ENCODE peak calls at places on chromosomes 12 and 14, in ten cellular contexts. F is prostate gland, V is nephron progenitor cell, D is spleen, T is mesothelial cell of epicardium, A is neural crest cell, O is A549, G is HFF-Myc, P is left ventricle myocardium inferior, M is suprapubic skin. I is an unnamed sample.

GRCh38 chr12:109105176-109105575 is 7.8 kb downstream of the UNG start:
- DNase-seq in T (no peak), O (no peak), V (no peak), F (no peak), M (no peak), A (no peak), G (no peak), P (no peak), D (no peak), I (no peak)

GRCh38 chr12:120366884-120367251 is 2.1 kb downstream of the MSI1 start:
- DNase-seq in V (no peak), G (no peak), P (no peak), M (no peak), F (no peak), O (no peak), D (no peak), T (no peak), A (no peak), I (no peak)

GRCh38 chr12:1776139-1776975 is 44.0 kb upstream of the LRTM2 start:
- DNase-seq in M (no peak), O (peak), D (no peak), G (peak), T (no peak), A (no peak), V (no peak), P (no peak), F (no peak), I (peak)

GRCh38 chr12:76374395-76375020 is 26.3 kb upstream of the BBS10 start:
- DNase-seq in G (no peak), A (no peak), T (no peak), O (no peak), V (no peak), M (no peak), F (no peak), P (no peak), D (no peak), I (peak)

GRCh38 chr12:77339610-77340009 is 274.2 kb upstream of the E2F7 start:
- DNase-seq in G (no peak), A (no peak), D (no peak), O (no peak), T (no peak), M (no peak), V (no peak), F (no peak), P (no peak), I (no peak)

GRCh38 chr14:28635387-28635786 is 131.2 kb upstream of the FOXG1 start:
- DNase-seq in F (no peak), O (no peak), P (no peak), D (no peak), T (no peak), G (peak), V (peak), A (peak), M (no peak), I (peak)

GRCh38 chr12:96431067-96431466 is 30.8 kb upstream of the CDK17 start:
- DNase-seq in O (no peak), A (no peak), G (no peak), F (no peak), T (no peak), P (no peak), D (no peak), M (no peak), V (no peak), I (no peak)

GRCh38 chr14:63290741-63291286 is 27.9 kb downstream of the GPHB5 start:
- DNase-seq in D (no peak), F (no peak), M (no peak), G (no peak), P (no peak), T (no peak), A (no peak), V (no peak), O (no peak), I (no peak)

GRCh38 chr12:111436266-111436665 is 30.5 kb downstream of the SH2B3 start:
- DNase-seq in F (no peak), G (no peak), D (no peak), T (no peak), V (no peak), O (no peak), A (no peak), M (no peak), P (no peak), I (no peak)

GRCh38 chr14:32608880-32609279 is 279.8 kb downstream of the AKAP6 start:
- DNase-seq in G (no peak), A (no peak), D (no peak), V (no peak), F (no peak), M (no peak), P (no peak), T (no peak), O (no peak), I (no peak)

GRCh38 chr14:51093371-51094281 is 1.3 kb downstream of the TRIM9 start:
- DNase-seq in M (no peak), G (no peak), T (no peak), P (peak), O (peak), D (peak), V (peak), A (peak), F (no peak), I (no peak)

GRCh38 chr14:68848253-68848652 is 55.4 kb upstream of the ZFP36L1 start:
- DNase-seq in T (no peak), F (no peak), V (no peak), O (no peak), P (no peak), D (no peak), A (no peak), G (no peak), M (no peak), I (no peak)

GRCh38 chr14:56659964-56660551 is 80.5 kb downstream of the TMEM260 start:
- DNase-seq in G (peak), V (no peak), P (no peak), T (no peak), F (no peak), O (peak), A (no peak), M (no peak), D (no peak), I (peak)

GRCh38 chr14:87160964-87161363 is 832.0 kb downstream of the GALC start:
- DNase-seq in O (no peak), T (no peak), A (no peak), P (no peak), V (no peak), D (no peak), F (no peak), G (no peak), M (no peak), I (no peak)

GRCh38 chr12:4031703-4032291 is 158.6 kb upstream of the PARP11 start:
- DNase-seq in O (peak), P (peak), D (peak), F (peak), V (no peak), M (no peak), A (no peak), G (no peak), T (no peak), I (no peak)

GRCh38 chr14:89533761-89534160 is 116.7 kb upstream of the FOXN3 start:
- DNase-seq in T (no peak), V (no peak), P (no peak), D (no peak), A (no peak), O (no peak), M (no peak), G (no peak), F (no peak), I (no peak)

GRCh38 chr14:89534896-89535615 is 118.0 kb upstream of the FOXN3 start:
- DNase-seq in P (no peak), F (no peak), O (no peak), T (no peak), A (no peak), G (no peak), V (no peak), D (no peak), M (no peak), I (peak)

GRCh38 chr14:89540830-89541470 is 123.9 kb upstream of the FOXN3 start:
- DNase-seq in O (no peak), V (no peak), P (no peak), A (no peak), G (peak), D (no peak), M (no peak), F (no peak), T (no peak), I (peak)

GRCh38 chr14:89540009-89540829 is 123.2 kb upstream of the FOXN3 start:
- DNase-seq in A (no peak), G (no peak), P (no peak), D (no peak), O (no peak), F (no peak), T (no peak), V (no peak), M (no peak), I (no peak)

DNA sequence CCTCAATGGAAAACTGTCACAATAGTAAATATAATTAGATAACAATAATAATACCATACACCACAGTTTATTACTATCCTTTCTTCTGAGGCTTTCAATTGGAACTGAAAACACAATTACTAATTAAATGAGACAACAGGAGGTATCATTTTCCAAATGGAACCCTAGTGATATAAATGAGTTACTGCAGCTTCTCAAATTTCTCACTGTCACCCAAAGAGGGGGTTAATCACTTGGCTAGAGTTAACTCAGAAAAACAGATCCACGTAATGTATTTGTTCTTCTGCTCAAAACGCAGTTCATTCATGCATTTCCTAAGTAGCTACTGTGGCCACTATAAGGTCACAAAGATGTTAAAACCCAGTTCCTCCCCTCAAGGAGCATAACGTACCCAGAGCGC is 120.9 kb upstream of the FOXN3 start:
- DNase-seq in V (no peak), A (no peak), G (no peak), P (no peak), M (no peak), F (no peak), O (no peak), D (no peak), T (no peak), I (no peak)
- TF ChIP-seq CTCF in V (peak), A (no peak), G (no peak), P (no peak), M (no peak), F (no peak), O (no peak), D (no peak), T (peak), I (no peak)

GRCh38 chr12:46382974-46383653 is 10.5 kb upstream of the SLC38A2 start:
- DNase-seq in T (peak), G (peak), A (peak), M (peak), F (peak), O (peak), V (peak), D (peak), P (peak), I (no peak)
- TF ChIP-seq CTCF in T (no peak), G (peak), A (peak), M (no peak), F (peak), O (peak), V (no peak), D (peak), P (peak), I (no peak)

GRCh38 chr14:73283592-73284379 is 46.5 kb downstream of the PAPLN start:
- DNase-seq in O (no peak), G (no peak), D (no peak), V (peak), F (no peak), M (no peak), T (no peak), P (no peak), A (no peak), I (no peak)
- TF ChIP-seq CTCF in O (peak), G (peak), D (no peak), V (peak), F (no peak), M (no peak), T (no peak), P (no peak), A (peak), I (peak)

GRCh38 chr14:104768437-104769323 is 15.7 kb downstream of the SIVA1 start:
- DNase-seq in G (peak), M (peak), T (peak), D (peak), P (peak), O (peak), A (peak), V (peak), F (peak), I (no peak)
- TF ChIP-seq CTCF in G (peak), M (peak), T (peak), D (peak), P (peak), O (peak), A (peak), V (peak), F (peak), I (peak)

I was measured in AG04449.